ENCODE peak calls at places on chromosomes 1 and 21, in eight cellular contexts. I is HL-60; A is astrocyte; C is neural crest cell; P is type B pancreatic cell; R is HEK293T; Z is RPMI7951; T is CD8-positive, alpha-beta memory T cell. O is an unnamed sample.

GRCh38 chr1:91631718-91632330 is 131.2 kb downstream of the CDC7 start:
- DNase-seq in Z (no peak), C (no peak), I (no peak), T (no peak), R (no peak), A (no peak), P (no peak), O (no peak)

GRCh38 chr1:161958425-161958824 is 65.2 kb downstream of the OLFML2B start:
- DNase-seq in P (no peak), C (no peak), I (no peak), R (no peak), A (peak), T (no peak), Z (peak), O (no peak)

GRCh38 chr21:34819357-34819999 is 150.7 kb downstream of the CLIC6 start:
- DNase-seq in R (no peak), I (no peak), A (no peak), C (no peak), Z (no peak), T (no peak), P (no peak), O (no peak)

GRCh38 chr1:20478072-20478660 is 7.8 kb downstream of the CAMK2N1 start:
- DNase-seq in Z (no peak), A (no peak), R (no peak), P (no peak), C (no peak), I (no peak), T (no peak), O (no peak)

GRCh38 chr1:211520641-211521040 is 28.7 kb upstream of the RD3 start:
- DNase-seq in I (no peak), T (no peak), C (no peak), A (no peak), R (no peak), P (no peak), Z (no peak), O (no peak)

GRCh38 chr1:26862781-26863676 is at the start of gene SFN:
- DNase-seq in A (no peak), P (peak), R (peak), T (no peak), C (no peak), I (peak), Z (no peak), O (no peak)

GRCh38 chr1:60762176-60762575 is 320.2 kb upstream of the NFIA start:
- DNase-seq in T (no peak), C (no peak), I (no peak), R (no peak), A (peak), Z (no peak), P (no peak), O (no peak)

GRCh38 chr1:171422489-171422888 is 62.8 kb upstream of the PRRC2C start:
- DNase-seq in C (no peak), R (no peak), A (peak), P (no peak), Z (no peak), T (no peak), I (no peak), O (no peak)

GRCh38 chr21:36744560-36745231 is 45.8 kb downstream of the SIM2 start:
- DNase-seq in Z (peak), I (no peak), R (no peak), T (no peak), A (peak), C (no peak), P (no peak), O (no peak)

GRCh38 chr1:191343816-191344215 is 814.4 kb upstream of the RGS18 start:
- DNase-seq in R (no peak), A (peak), I (no peak), Z (no peak), C (no peak), T (no peak), P (no peak), O (no peak)

GRCh38 chr1:32871364-32872188 is 864 bp upstream of the FNDC5 start:
- DNase-seq in A (no peak), C (no peak), Z (no peak), T (no peak), I (no peak), R (no peak), P (no peak), O (peak)

GRCh38 chr1:201791775-201792166 is 37.2 kb upstream of the IPO9 start:
- DNase-seq in Z (peak), C (no peak), R (no peak), T (no peak), P (no peak), A (peak), I (no peak), O (no peak)

GRCh38 chr21:45940621-45941337 is 40.8 kb upstream of the COL6A1 start:
- DNase-seq in Z (no peak), C (no peak), R (no peak), A (no peak), P (no peak), I (no peak), T (no peak), O (no peak)

GRCh38 chr1:115224636-115225035 is 113.4 kb downstream of the NGF start:
- DNase-seq in T (no peak), I (no peak), P (no peak), C (no peak), Z (no peak), R (no peak), A (no peak), O (no peak)

GRCh38 chr1:16367968-16368910 is 1.2 kb downstream of the SZRD1 start:
- DNase-seq in A (peak), Z (peak), C (no peak), R (no peak), T (no peak), P (no peak), I (no peak), O (no peak)

GRCh38 chr1:194024659-194025058 is 838.2 kb upstream of the B3GALT2 start:
- DNase-seq in A (peak), P (no peak), R (no peak), Z (peak), I (no peak), C (no peak), T (no peak), O (no peak)

GRCh38 chr1:104072915-104073371 is 323.2 kb downstream of the AMY1C start:
- DNase-seq in T (no peak), I (no peak), A (no peak), P (no peak), R (no peak), C (no peak), Z (no peak), O (no peak)

GRCh38 chr1:119713039-119713537 is 1.4 kb downstream of the PHGDH start:
- DNase-seq in P (no peak), T (no peak), I (peak), Z (no peak), C (peak), R (peak), A (peak), O (peak)

GRCh38 chr1:235011064-235011598 is 117.5 kb downstream of the TOMM20 start:
- DNase-seq in I (no peak), T (peak), A (no peak), P (no peak), Z (no peak), C (no peak), R (no peak), O (no peak)

GRCh38 chr1:62772607-62773295 is 11.2 kb upstream of the ATG4C start:
- DNase-seq in A (no peak), I (no peak), C (no peak), R (no peak), T (no peak), P (no peak), Z (no peak), O (no peak)

GRCh38 chr1:84762664-84763063 is 72.4 kb upstream of the SSX2IP start:
- DNase-seq in P (no peak), A (no peak), Z (no peak), C (no peak), R (no peak), I (no peak), T (no peak), O (no peak)

GRCh38 chr1:205440476-205441317 is 15.1 kb downstream of the BLACAT1 start:
- DNase-seq in R (peak), C (no peak), T (peak), P (no peak), Z (peak), I (peak), A (peak), O (no peak)

GRCh38 chr1:71200503-71200902 is 119.7 kb upstream of the ZRANB2 start:
- DNase-seq in R (no peak), Z (no peak), A (no peak), C (no peak), I (no peak), P (no peak), T (no peak), O (no peak)

GRCh38 chr1:83559090-83559489 is 439.8 kb downstream of the TTLL7 start:
- DNase-seq in C (no peak), T (no peak), Z (no peak), P (no peak), I (peak), R (no peak), A (no peak), O (no peak)

GRCh38 chr1:32500387-32501209 is 35.7 kb downstream of the ZBTB8B start:
- DNase-seq in P (peak), C (peak), Z (peak), A (peak), T (no peak), R (peak), I (peak), O (peak)

GRCh38 chr1:10339815-10340214 is 59.0 kb upstream of the PGD start:
- DNase-seq in C (peak), P (no peak), A (peak), T (no peak), Z (peak), R (peak), I (no peak), O (no peak)

GRCh38 chr1:86548863-86549262 is 2.0 kb downstream of the CLCA4 start:
- DNase-seq in C (no peak), Z (no peak), P (no peak), A (no peak), T (no peak), R (no peak), I (no peak), O (no peak)

O was measured in SK-N-DZ.